ENCODE peak calls at places on chromosomes 5 and 9, in five cellular contexts. U, P, Y, T and N are unnamed samples.

GRCh38 chr5:127957183-127957582 is 126.4 kb upstream of the SLC12A2 start:
- DNase-seq in U (peak; percentile 41), T (peak; percentile 42), P (peak; percentile 52), Y (peak; percentile 75), N (peak; percentile 70)

GRCh38 chr9:89593776-89594427 is 10.9 kb upstream of the GADD45G start:
- DNase-seq in Y (no peak), P (no peak), U (peak; percentile 36), T (no peak), N (peak; percentile 37)

GRCh38 chr9:86866739-86867138 is 80.6 kb downstream of the GAS1 start:
- DNase-seq in Y (no peak), T (no peak), P (no peak), U (no peak), N (no peak)

GRCh38 chr5:37121027-37121426 is 128.1 kb downstream of the CPLANE1 start:
- DNase-seq in Y (no peak), P (no peak), T (no peak), U (no peak), N (no peak)

GRCh38 chr5:159331099-159331973 is 1.0 kb upstream of the IL12B start:
- DNase-seq in T (no peak), Y (no peak), P (no peak), U (peak; percentile 72), N (peak; percentile 54)

GRCh38 chr9:127790094-127790855 is 4.4 kb downstream of the CDK9 start:
- DNase-seq in U (no peak), Y (no peak), P (no peak), T (no peak), N (no peak)

GRCh38 chr5:2670856-2671404 is 80.5 kb downstream of the IRX2 start:
- DNase-seq in P (no peak), T (no peak), Y (no peak), U (no peak), N (no peak)

GRCh38 chr9:120985759-120986353 is 59.3 kb upstream of the TRAF1 start:
- DNase-seq in U (no peak), T (peak; percentile 41), Y (peak; percentile 26), P (peak; percentile 56), N (peak; percentile 83)

GRCh38 chr9:86099695-86100364 is 472 bp upstream of the GOLM1 start:
- DNase-seq in Y (peak; percentile 27), P (peak; percentile 47), T (no peak), U (peak; percentile 32), N (peak; percentile 75)

GRCh38 chr5:1655496-1656270 is 131.9 kb upstream of the LPCAT1 start:
- DNase-seq in P (no peak), T (no peak), U (peak; percentile 3), Y (no peak), N (no peak)

GRCh38 chr5:1883120-1883924 is 597 bp upstream of the IRX4 start:
- DNase-seq in T (no peak), U (peak; percentile 36), P (no peak), Y (no peak), N (no peak)

GRCh38 chr9:89139450-89139849 is 39.2 kb downstream of the SHC3 start:
- DNase-seq in Y (no peak), T (no peak), U (no peak), P (peak; percentile 85), N (peak; percentile 41)

GRCh38 chr9:135247174-135247930 is 159.9 kb downstream of the OLFM1 start:
- DNase-seq in P (no peak), Y (no peak), T (no peak), U (no peak), N (no peak)

GRCh38 chr9:89888233-89888632 is 283.4 kb downstream of the GADD45G start:
- DNase-seq in T (no peak), P (no peak), U (no peak), Y (no peak), N (no peak)

GRCh38 chr5:52743970-52744369 is 43.7 kb upstream of the ITGA1 start:
- DNase-seq in T (peak; percentile 2), U (no peak), P (peak; percentile 73), Y (no peak), N (peak; percentile 59)

GRCh38 chr9:86788456-86788855 is 158.8 kb downstream of the GAS1 start:
- DNase-seq in U (no peak), Y (no peak), T (no peak), P (no peak), N (no peak)

GRCh38 chr5:68222310-68222709 is 6.8 kb downstream of the PIK3R1 start:
- DNase-seq in U (no peak), P (no peak), Y (no peak), T (no peak), N (no peak)

GRCh38 chr5:6772886-6773285 is 59.7 kb downstream of the TENT4A start:
- DNase-seq in U (no peak), Y (no peak), P (no peak), T (no peak), N (no peak)

GRCh38 chr5:2750026-2750757 is 1.3 kb downstream of the IRX2 start:
- DNase-seq in U (no peak), Y (no peak), P (no peak), T (no peak), N (peak; percentile 43)

GRCh38 chr5:132526290-132526973 is 16.9 kb downstream of the IL5 start:
- DNase-seq in U (no peak), Y (peak; percentile 26), T (no peak), P (no peak), N (peak; percentile 72)

GRCh38 chr5:54514841-54515432 is 2.6 kb upstream of the SNX18 start:
- DNase-seq in Y (peak; percentile 77), P (peak; percentile 79), T (peak; percentile 65), U (no peak), N (no peak)

GRCh38 chr5:35618297-35618636 is 604 bp downstream of the SPEF2 start:
- DNase-seq in P (no peak), U (no peak), T (no peak), Y (no peak), N (peak; percentile 6)

GRCh38 chr5:16457451-16457850 is 8.1 kb downstream of the ZNF622 start:
- DNase-seq in P (no peak), U (no peak), T (no peak), Y (no peak), N (no peak)
- TF ChIP-seq CTCF in P (no peak), U (peak; percentile 45), T (no peak), Y (no peak), N (peak; percentile 1)

GRCh38 chr5:116569999-116570398 is 4.6 kb downstream of the SEMA6A start:
- DNase-seq in U (no peak), P (no peak), T (no peak), Y (no peak), N (no peak)

GRCh38 chr5:116572375-116573278 is 2.0 kb downstream of the SEMA6A start:
- DNase-seq in U (peak; percentile 39), P (no peak), T (no peak), Y (no peak), N (peak; percentile 9)

GRCh38 chr5:116573617-116574431 is 799 bp downstream of the SEMA6A start:
- DNase-seq in T (no peak), U (peak; percentile 22), Y (no peak), P (no peak), N (peak; percentile 32)

GRCh38 chr5:116573279-116573616 is 1.4 kb downstream of the SEMA6A start:
- DNase-seq in U (peak; percentile 22), P (no peak), T (no peak), Y (no peak), N (no peak)

GRCh38 chr5:116571568-116572321 is 2.9 kb downstream of the SEMA6A start:
- DNase-seq in Y (no peak), U (no peak), P (no peak), T (no peak), N (no peak)
- H3K4me3 ChIP-seq in Y (no peak overlapping the region), U (peak overlapping the region; percentile 79), P (peak overlapping the region; percentile 64), T (peak overlapping the region; percentile 87), N (peak overlapping the region; percentile 60)

DNA sequence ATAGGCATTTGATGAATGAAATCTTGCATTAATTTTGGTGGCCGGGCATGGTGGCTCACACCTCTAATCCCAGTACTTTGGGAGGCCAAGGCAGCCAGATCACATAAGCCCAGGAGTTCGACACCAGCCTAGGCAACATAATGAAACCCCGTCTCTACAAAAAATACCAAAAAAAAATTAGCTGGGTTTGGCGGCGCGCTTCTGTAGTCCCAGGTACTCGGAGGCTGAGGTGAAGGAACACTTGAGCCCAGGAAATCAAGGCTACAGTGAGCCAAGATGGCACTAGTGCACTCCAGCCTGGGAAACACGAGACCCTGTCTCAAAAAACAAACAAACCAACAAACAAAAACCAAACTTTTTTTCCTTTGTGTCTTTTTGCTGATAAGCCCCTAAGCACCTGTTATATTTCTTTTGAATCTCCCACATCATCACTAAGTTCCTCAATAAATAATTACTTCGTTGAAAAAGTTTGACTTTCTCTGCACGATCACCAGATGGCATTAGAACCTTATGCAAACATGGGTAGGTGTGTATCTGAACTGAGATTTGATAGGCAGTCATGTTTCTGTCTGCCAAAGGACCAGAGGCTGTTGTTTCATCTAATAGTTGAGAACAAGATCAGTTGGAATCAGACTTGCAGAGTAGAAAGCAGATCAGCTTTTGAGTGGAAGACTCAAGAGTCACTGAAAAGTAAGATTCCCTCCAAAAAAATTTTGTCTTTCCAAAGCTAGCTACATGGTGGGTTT is 5.5 kb upstream of the MATR3 start:
- DNase-seq in Y (no peak), P (no peak), U (no peak), T (no peak), N (peak; percentile 25)
- TF ChIP-seq CTCF in Y (no peak), P (no peak), U (peak; percentile 21), T (no peak), N (no peak)

GRCh38 chr5:61414806-61415205 is 82.7 kb downstream of the ZSWIM6 start:
- DNase-seq in U (no peak), Y (no peak), P (no peak), T (no peak), N (no peak)

GRCh38 chr5:61416410-61416809 is 84.4 kb downstream of the ZSWIM6 start:
- DNase-seq in U (no peak), Y (no peak), P (no peak), T (peak; percentile 16), N (no peak)

GRCh38 chr5:61417345-61417744 is 85.3 kb downstream of the ZSWIM6 start:
- DNase-seq in Y (no peak), P (no peak), U (no peak), T (no peak), N (no peak)

GRCh38 chr5:61417851-61418250 is 85.8 kb downstream of the ZSWIM6 start:
- DNase-seq in T (no peak), Y (no peak), P (no peak), U (no peak), N (no peak)

GRCh38 chr5:61416010-61416409 is 84.0 kb downstream of the ZSWIM6 start:
- DNase-seq in Y (no peak), P (peak; percentile 61), T (peak; percentile 14), U (no peak), N (no peak)
- H3K4me3 ChIP-seq in Y (no peak overlapping the region), P (no peak overlapping the region), T (no peak overlapping the region), U (no peak overlapping the region), N (no peak overlapping the region)